ENCODE peak calls at places on chromosomes 11 and 22, in four cellular contexts. M is colonic mucosa, Y is uterus, C is A673. F is an unnamed sample.

GRCh38 chr11:71279916-71280645 is 27.7 kb upstream of the SHANK2 start:
- DNase-seq in Y (no peak), C (no peak), M (no peak), F (no peak)

GRCh38 chr22:33848251-33848650 is 72.0 kb downstream of the LARGE1 start:
- DNase-seq in M (no peak), Y (no peak), C (no peak), F (no peak)

GRCh38 chr11:9687736-9688494 is 24.0 kb downstream of the SWAP70 start:
- DNase-seq in Y (no peak), M (no peak), C (peak; percentile 49), F (no peak)

GRCh38 chr11:20042025-20042639 is 118.1 kb downstream of the DBX1 start:
- DNase-seq in M (no peak), C (no peak), Y (no peak), F (no peak)

GRCh38 chr11:12537778-12538401 is 136.3 kb upstream of the TEAD1 start:
- DNase-seq in C (no peak), M (no peak), Y (peak; percentile 40), F (no peak)

GRCh38 chr22:49086181-49086580 is 741.5 kb downstream of the BRD1 start:
- DNase-seq in C (no peak), M (no peak), Y (no peak), F (no peak)

GRCh38 chr11:27234043-27234668 is 128.9 kb downstream of the CCDC34 start:
- DNase-seq in Y (peak; percentile 69), C (peak; percentile 98), M (peak; percentile 69), F (peak; percentile 31)

GRCh38 chr11:95585752-95586077 is 203.9 kb downstream of the FAM76B start:
- DNase-seq in Y (no peak), C (no peak), M (no peak), F (no peak)

GRCh38 chr11:87859583-87859982 is 315.7 kb downstream of the RAB38 start:
- DNase-seq in M (no peak), Y (no peak), C (peak; percentile 8), F (no peak)

GRCh38 chr11:69297225-69297925 is 3.4 kb downstream of the MYEOV start:
- DNase-seq in M (peak; percentile 93), Y (peak; percentile 74), C (peak; percentile 98), F (peak; percentile 94)

GRCh38 chr11:125110996-125111340 is 458 bp downstream of the TMEM218 start:
- DNase-seq in Y (no peak), M (no peak), C (peak; percentile 28), F (no peak)

GRCh38 chr11:31408205-31408604 is 38.5 kb downstream of the DNAJC24 start:
- DNase-seq in Y (no peak), C (no peak), M (no peak), F (no peak)

GRCh38 chr22:50252081-50253045 is 1.3 kb upstream of the HDAC10 start:
- DNase-seq in C (peak; percentile 78), Y (peak; percentile 76), M (peak; percentile 85), F (peak; percentile 79)

GRCh38 chr11:86151188-86152005 is 82.5 kb upstream of the PICALM start:
- DNase-seq in C (no peak), Y (peak; percentile 23), M (no peak), F (peak; percentile 34)

GRCh38 chr11:57311109-57311936 is 13.4 kb downstream of the TNKS1BP1 start:
- DNase-seq in M (peak; percentile 94), C (peak; percentile 92), Y (peak; percentile 98), F (peak; percentile 92)

GRCh38 chr11:57313788-57314135 is 11.0 kb downstream of the TNKS1BP1 start:
- DNase-seq in C (no peak), Y (no peak), M (no peak), F (no peak)

GRCh38 chr11:57313071-57313787 is 11.5 kb downstream of the TNKS1BP1 start:
- DNase-seq in M (no peak), Y (no peak), C (no peak), F (no peak)

GRCh38 chr11:57314221-57314973 is 10.4 kb downstream of the TNKS1BP1 start:
- DNase-seq in C (no peak), M (no peak), Y (no peak), F (no peak)

DNA sequence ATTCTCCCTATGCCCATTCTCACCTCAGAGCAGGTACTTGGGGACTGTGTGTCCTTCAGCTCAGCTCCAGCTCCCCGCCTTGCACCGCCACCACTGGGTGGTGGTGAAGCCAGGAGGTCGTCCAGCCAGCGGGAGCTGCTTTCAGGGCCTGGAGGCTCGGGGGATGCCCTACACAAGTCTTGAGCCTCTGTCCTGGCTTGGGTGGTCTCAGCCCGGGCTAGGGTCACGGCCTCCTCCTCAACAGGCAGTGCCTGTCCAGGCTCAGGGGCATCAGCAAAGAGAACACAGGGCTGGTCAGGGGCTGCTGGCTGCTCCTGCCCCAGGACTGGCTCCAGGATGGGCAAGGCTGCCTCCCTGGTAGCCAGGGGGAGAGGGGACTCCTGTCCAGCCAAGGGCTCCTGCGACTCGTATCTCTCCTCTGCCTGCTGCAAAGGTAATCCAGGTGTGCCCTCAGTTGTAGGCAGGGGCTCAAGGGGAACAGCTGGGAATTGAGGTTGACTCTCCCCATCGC is 12.2 kb downstream of the TNKS1BP1 start:
- DNase-seq in Y (no peak), M (peak; percentile 44), C (no peak), F (no peak)
- H3K27ac ChIP-seq in Y (peak overlapping the region; percentile 91), M (peak overlapping the region; percentile 87), C (no peak overlapping the region), F (peak overlapping the region; percentile 90)

GRCh38 chr22:37284807-37285355 is 2.6 kb downstream of the CYTH4 start:
- DNase-seq in Y (no peak), C (no peak), M (peak; percentile 36), F (peak; percentile 49)

GRCh38 chr22:37285937-37286336 is 3.6 kb downstream of the CYTH4 start:
- DNase-seq in C (no peak), M (no peak), Y (no peak), F (no peak)

GRCh38 chr22:37289156-37289735 is 6.9 kb downstream of the CYTH4 start:
- DNase-seq in C (no peak), M (no peak), Y (no peak), F (no peak)

GRCh38 chr22:37288521-37288920 is 6.2 kb downstream of the CYTH4 start:
- DNase-seq in Y (no peak), C (no peak), M (no peak), F (no peak)

GRCh38 chr22:37287550-37287951 is 5.2 kb downstream of the CYTH4 start:
- DNase-seq in M (no peak), C (no peak), Y (no peak), F (no peak)
- H3K4me1 ChIP-seq in M (no peaks in the 10 kb centered on the region), C (no peaks in the 10 kb centered on the region), Y (peaks cover 7% of the 10 kb centered on the region), F (peaks cover 11% of the 10 kb centered on the region)

GRCh38 chr22:46079861-46080821 is 70.2 kb upstream of the PPARA start:
- DNase-seq in M (no peak), C (peak; percentile 94), Y (peak; percentile 88), F (peak; percentile 75)

GRCh38 chr22:46081036-46081830 is 69.1 kb upstream of the PPARA start:
- DNase-seq in M (no peak), Y (peak; percentile 30), C (peak; percentile 46), F (peak; percentile 17)

GRCh38 chr22:46083383-46084350 is 66.7 kb upstream of the PPARA start:
- DNase-seq in Y (peak; percentile 27), C (no peak), M (no peak), F (peak; percentile 16)

GRCh38 chr22:46082633-46083032 is 67.7 kb upstream of the PPARA start:
- DNase-seq in C (no peak), M (no peak), Y (no peak), F (no peak)

DNA sequence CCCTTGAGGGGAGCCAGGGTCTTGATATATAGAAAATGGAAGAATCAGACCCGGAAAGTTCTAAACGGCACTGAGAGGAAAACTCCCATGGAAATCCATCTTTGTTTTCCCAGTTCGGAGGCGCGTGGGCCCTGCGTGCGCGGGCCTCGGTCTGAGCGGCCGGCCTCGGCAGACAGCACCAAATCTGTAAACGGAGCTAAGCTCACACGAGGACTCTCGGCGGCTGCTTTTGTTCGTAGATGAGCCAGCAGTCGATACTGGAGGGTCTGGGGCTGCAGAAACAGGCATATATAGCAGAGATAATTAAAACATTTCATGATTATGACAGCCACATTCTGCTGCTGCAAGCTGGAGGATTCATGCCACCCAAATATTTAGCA is 68.5 kb upstream of the PPARA start:
- DNase-seq in M (no peak), Y (peak; percentile 23), C (peak; percentile 67), F (peak; percentile 22)
- H3K27ac ChIP-seq in M (peak overlapping the region; percentile 99), Y (peak overlapping the region; percentile 99), C (peak overlapping the region; percentile 97), F (peak overlapping the region; percentile 100)

DNA sequence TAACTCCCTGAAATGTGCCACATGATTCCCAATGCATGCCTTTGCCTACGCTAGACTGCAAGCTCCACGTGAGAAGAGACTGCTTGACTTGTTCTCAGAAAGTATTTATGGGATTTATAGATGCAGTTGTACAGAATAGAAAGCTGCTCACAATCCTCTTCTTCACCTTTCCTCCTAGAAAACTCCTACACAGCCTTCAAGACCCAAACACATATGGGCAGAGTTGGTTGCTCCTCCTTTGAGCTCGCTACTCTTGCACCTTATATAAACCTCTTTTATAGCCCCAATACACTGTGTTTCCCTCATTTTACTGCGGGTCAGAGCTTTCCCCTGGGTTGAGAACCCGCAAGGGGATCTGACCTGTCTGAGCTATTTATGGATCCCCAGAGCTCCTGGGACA is 16.4 kb downstream of the C1QTNF6 start:
- DNase-seq in M (no peak), C (no peak), Y (no peak), F (no peak)
- H3K4me1 ChIP-seq in M (peaks cover 11% of the 10 kb centered on the region), C (no peaks in the 10 kb centered on the region), Y (peaks cover 13% of the 10 kb centered on the region), F (peaks cover 28% of the 10 kb centered on the region)

GRCh38 chr22:37529652-37530345 is 10.6 kb upstream of the CARD10 start:
- DNase-seq in Y (no peak), M (peak; percentile 87), C (no peak), F (no peak)

GRCh38 chr22:37538590-37539357 is 19.6 kb upstream of the CARD10 start:
- DNase-seq in M (peak; percentile 96), C (peak; percentile 94), Y (peak; percentile 94), F (peak; percentile 92)

GRCh38 chr22:37535159-37535558 is 15.9 kb upstream of the CARD10 start:
- DNase-seq in Y (no peak), M (no peak), C (no peak), F (no peak)

GRCh38 chr22:37533995-37534394 is 14.8 kb upstream of the CARD10 start:
- DNase-seq in C (no peak), M (no peak), Y (no peak), F (no peak)

GRCh38 chr22:37534445-37534844 is 15.2 kb upstream of the CARD10 start:
- DNase-seq in C (no peak), Y (no peak), M (no peak), F (no peak)
- H3K27ac ChIP-seq in C (no peak overlapping the region), Y (no peak overlapping the region), M (no peak overlapping the region), F (no peak overlapping the region)